ENCODE peak calls at places on chromosomes 3 and 15, in ten cellular contexts. One of them, this sample, is unnamed.

GRCh38 chr3:191366675-191367074 is 36.3 kb upstream of the UTS2B start:
- DNase-seq in spleen: no peak
- DNase-seq in HCT116: no peak
- DNase-seq in suprapubic skin: no peak
- DNase-seq in stomach: no peak
- DNase-seq in A549: no peak
- DNase-seq in heart left ventricle: no peak
- DNase-seq in IMR-90: peak; percentile 81
- DNase-seq in right lobe of liver: no peak
- DNase-seq in sigmoid colon: no peak
- DNase-seq in this sample: no peak

GRCh38 chr3:22959593-22959992 is 243.5 kb upstream of the UBE2E2 start:
- DNase-seq in spleen: no peak
- DNase-seq in sigmoid colon: no peak
- DNase-seq in A549: no peak
- DNase-seq in IMR-90: no peak
- DNase-seq in suprapubic skin: no peak
- DNase-seq in heart left ventricle: no peak
- DNase-seq in stomach: no peak
- DNase-seq in HCT116: no peak
- DNase-seq in right lobe of liver: no peak
- DNase-seq in this sample: no peak

GRCh38 chr3:185677146-185677829 is 91.2 kb downstream of the SENP2 start:
- DNase-seq in HCT116: peak; percentile 69
- DNase-seq in right lobe of liver: no peak
- DNase-seq in sigmoid colon: no peak
- DNase-seq in stomach: no peak
- DNase-seq in heart left ventricle: no peak
- DNase-seq in IMR-90: peak; percentile 77
- DNase-seq in A549: peak; percentile 62
- DNase-seq in spleen: no peak
- DNase-seq in suprapubic skin: no peak
- DNase-seq in this sample: no peak

GRCh38 chr3:78734048-78734637 is 1033.7 kb downstream of the ROBO1 start:
- DNase-seq in sigmoid colon: no peak
- DNase-seq in spleen: no peak
- DNase-seq in stomach: no peak
- DNase-seq in suprapubic skin: no peak
- DNase-seq in IMR-90: peak; percentile 83
- DNase-seq in HCT116: no peak
- DNase-seq in heart left ventricle: no peak
- DNase-seq in A549: no peak
- DNase-seq in right lobe of liver: no peak
- DNase-seq in this sample: no peak

GRCh38 chr3:197030379-197031314 is 1.0 kb upstream of the MELTF start:
- DNase-seq in spleen: no peak
- DNase-seq in heart left ventricle: no peak
- DNase-seq in sigmoid colon: no peak
- DNase-seq in right lobe of liver: no peak
- DNase-seq in HCT116: no peak
- DNase-seq in IMR-90: no peak
- DNase-seq in stomach: no peak
- DNase-seq in A549: no peak
- DNase-seq in suprapubic skin: no peak
- DNase-seq in this sample: no peak

GRCh38 chr15:68054658-68055223 is 626 bp downstream of the PIAS1 start:
- DNase-seq in stomach: peak; percentile 49
- DNase-seq in suprapubic skin: peak; percentile 88
- DNase-seq in sigmoid colon: peak; percentile 81
- DNase-seq in HCT116: no peak
- DNase-seq in IMR-90: peak; percentile 21
- DNase-seq in A549: peak; percentile 71
- DNase-seq in spleen: peak; percentile 92
- DNase-seq in right lobe of liver: peak; percentile 75
- DNase-seq in heart left ventricle: peak; percentile 66
- DNase-seq in this sample: peak; percentile 44

GRCh38 chr15:67807836-67808235 is 17.5 kb upstream of the SKOR1 start:
- DNase-seq in spleen: peak; percentile 36
- DNase-seq in sigmoid colon: peak; percentile 21
- DNase-seq in heart left ventricle: no peak
- DNase-seq in right lobe of liver: no peak
- DNase-seq in stomach: no peak
- DNase-seq in A549: no peak
- DNase-seq in suprapubic skin: peak; percentile 72
- DNase-seq in IMR-90: no peak
- DNase-seq in HCT116: no peak
- DNase-seq in this sample: no peak

GRCh38 chr3:48238506-48239085 is 2.3 kb upstream of the ZNF589 start:
- DNase-seq in A549: no peak
- DNase-seq in stomach: no peak
- DNase-seq in sigmoid colon: peak; percentile 45
- DNase-seq in heart left ventricle: no peak
- DNase-seq in right lobe of liver: no peak
- DNase-seq in suprapubic skin: peak; percentile 45
- DNase-seq in HCT116: no peak
- DNase-seq in spleen: no peak
- DNase-seq in IMR-90: no peak
- DNase-seq in this sample: no peak

GRCh38 chr15:65303687-65304392 is 637 bp upstream of the RNU5B-1 start:
- DNase-seq in A549: no peak
- DNase-seq in right lobe of liver: peak; percentile 73
- DNase-seq in HCT116: peak; percentile 44
- DNase-seq in stomach: peak; percentile 56
- DNase-seq in heart left ventricle: peak; percentile 40
- DNase-seq in sigmoid colon: peak; percentile 88
- DNase-seq in suprapubic skin: no peak
- DNase-seq in IMR-90: peak; percentile 43
- DNase-seq in spleen: peak; percentile 85
- DNase-seq in this sample: peak; percentile 54

GRCh38 chr3:119170821-119171220 is 2.6 kb upstream of the UPK1B start:
- DNase-seq in IMR-90: peak; percentile 42
- DNase-seq in HCT116: no peak
- DNase-seq in stomach: no peak
- DNase-seq in sigmoid colon: no peak
- DNase-seq in heart left ventricle: no peak
- DNase-seq in suprapubic skin: no peak
- DNase-seq in right lobe of liver: no peak
- DNase-seq in A549: no peak
- DNase-seq in spleen: no peak
- DNase-seq in this sample: no peak

GRCh38 chr3:140572334-140572733 is 105.5 kb upstream of the TRIM42 start:
- DNase-seq in A549: no peak
- DNase-seq in HCT116: no peak
- DNase-seq in IMR-90: no peak
- DNase-seq in stomach: no peak
- DNase-seq in sigmoid colon: no peak
- DNase-seq in suprapubic skin: no peak
- DNase-seq in heart left ventricle: no peak
- DNase-seq in right lobe of liver: no peak
- DNase-seq in spleen: no peak
- DNase-seq in this sample: no peak

GRCh38 chr3:119794971-119795612 is 13.2 kb downstream of the NR1I2 start:
- DNase-seq in IMR-90: no peak
- DNase-seq in sigmoid colon: no peak
- DNase-seq in spleen: no peak
- DNase-seq in suprapubic skin: peak; percentile 37
- DNase-seq in right lobe of liver: peak; percentile 94
- DNase-seq in A549: peak; percentile 76
- DNase-seq in stomach: peak; percentile 30
- DNase-seq in heart left ventricle: no peak
- DNase-seq in HCT116: peak; percentile 22
- DNase-seq in this sample: no peak

GRCh38 chr15:50137330-50137761 is 18.3 kb upstream of the ATP8B4 start:
- DNase-seq in A549: peak; percentile 77
- DNase-seq in IMR-90: peak; percentile 99
- DNase-seq in right lobe of liver: no peak
- DNase-seq in stomach: no peak
- DNase-seq in HCT116: peak; percentile 86
- DNase-seq in suprapubic skin: no peak
- DNase-seq in sigmoid colon: no peak
- DNase-seq in spleen: no peak
- DNase-seq in heart left ventricle: no peak
- DNase-seq in this sample: no peak

GRCh38 chr15:55741592-55742497 is 1.1 kb downstream of the PRTG start:
- DNase-seq in IMR-90: no peak
- DNase-seq in HCT116: no peak
- DNase-seq in right lobe of liver: no peak
- DNase-seq in A549: peak; percentile 48
- DNase-seq in suprapubic skin: no peak
- DNase-seq in heart left ventricle: peak; percentile 25
- DNase-seq in spleen: no peak
- DNase-seq in stomach: no peak
- DNase-seq in sigmoid colon: no peak
- DNase-seq in this sample: no peak

GRCh38 chr3:112654979-112655378 is 14.0 kb upstream of the CCDC80 start:
- DNase-seq in sigmoid colon: no peak
- DNase-seq in heart left ventricle: no peak
- DNase-seq in IMR-90: no peak
- DNase-seq in A549: no peak
- DNase-seq in stomach: no peak
- DNase-seq in right lobe of liver: no peak
- DNase-seq in spleen: no peak
- DNase-seq in suprapubic skin: no peak
- DNase-seq in HCT116: no peak
- DNase-seq in this sample: no peak

GRCh38 chr3:112653881-112654300 is 12.9 kb upstream of the CCDC80 start:
- DNase-seq in spleen: no peak
- DNase-seq in IMR-90: peak; percentile 98
- DNase-seq in heart left ventricle: peak; percentile 77
- DNase-seq in stomach: no peak
- DNase-seq in sigmoid colon: peak; percentile 83
- DNase-seq in right lobe of liver: no peak
- DNase-seq in suprapubic skin: no peak
- DNase-seq in HCT116: no peak
- DNase-seq in A549: peak; percentile 77
- DNase-seq in this sample: peak; percentile 44

GRCh38 chr3:112654492-112654891 is 13.5 kb upstream of the CCDC80 start:
- DNase-seq in heart left ventricle: no peak
- DNase-seq in suprapubic skin: no peak
- DNase-seq in IMR-90: peak; percentile 34
- DNase-seq in spleen: no peak
- DNase-seq in sigmoid colon: no peak
- DNase-seq in HCT116: no peak
- DNase-seq in stomach: no peak
- DNase-seq in right lobe of liver: no peak
- DNase-seq in A549: no peak
- DNase-seq in this sample: no peak

GRCh38 chr3:112651516-112651915 is 10.6 kb upstream of the CCDC80 start:
- DNase-seq in spleen: no peak
- DNase-seq in heart left ventricle: no peak
- DNase-seq in stomach: no peak
- DNase-seq in suprapubic skin: no peak
- DNase-seq in right lobe of liver: no peak
- DNase-seq in IMR-90: peak; percentile 55
- DNase-seq in sigmoid colon: no peak
- DNase-seq in A549: no peak
- DNase-seq in HCT116: no peak
- DNase-seq in this sample: no peak

GRCh38 chr3:112653209-112653871 is 12.4 kb upstream of the CCDC80 start:
- DNase-seq in stomach: no peak
- DNase-seq in A549: peak; percentile 92
- DNase-seq in HCT116: no peak
- DNase-seq in spleen: no peak
- DNase-seq in IMR-90: peak; percentile 98
- DNase-seq in heart left ventricle: peak; percentile 33
- DNase-seq in suprapubic skin: no peak
- DNase-seq in right lobe of liver: no peak
- DNase-seq in sigmoid colon: peak; percentile 68
- DNase-seq in this sample: no peak
- TF ChIP-seq POLR2A in stomach: no peak
- TF ChIP-seq POLR2A in A549: no peak
- TF ChIP-seq POLR2A in HCT116: no peak
- TF ChIP-seq POLR2A in spleen: no peak
- TF ChIP-seq POLR2A in IMR-90: peak; percentile 60
- TF ChIP-seq POLR2A in heart left ventricle: no peak
- TF ChIP-seq POLR2A in suprapubic skin: no peak
- TF ChIP-seq POLR2A in right lobe of liver: no peak
- TF ChIP-seq POLR2A in sigmoid colon: no peak
- TF ChIP-seq POLR2A in this sample: no peak

DNA sequence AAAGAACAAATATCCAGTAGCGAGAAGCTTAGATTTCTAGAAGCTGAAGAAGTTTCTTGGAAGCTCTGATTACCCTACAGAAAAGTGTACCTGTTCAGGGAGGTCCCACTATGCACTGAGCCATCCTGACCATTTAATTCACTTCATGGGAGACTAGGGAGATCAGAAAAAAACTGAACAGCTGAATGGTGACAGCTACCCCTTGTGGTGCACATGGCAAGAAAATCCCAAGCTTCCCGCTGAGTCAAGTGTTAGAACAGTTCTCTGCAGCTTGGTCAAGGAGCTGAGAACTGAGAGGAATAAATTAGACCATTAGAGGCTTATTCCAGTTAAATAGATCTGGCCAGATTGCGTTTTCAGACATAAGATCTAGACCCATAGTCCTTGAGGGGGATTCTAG is 197.2 kb upstream of the VEPH1 start:
- DNase-seq in IMR-90: peak; percentile 1
- DNase-seq in right lobe of liver: no peak
- DNase-seq in suprapubic skin: no peak
- DNase-seq in heart left ventricle: no peak
- DNase-seq in stomach: no peak
- DNase-seq in HCT116: peak; percentile 1
- DNase-seq in sigmoid colon: no peak
- DNase-seq in A549: no peak
- DNase-seq in spleen: no peak
- DNase-seq in this sample: no peak
- TF ChIP-seq CTCF in IMR-90: no peak
- TF ChIP-seq CTCF in right lobe of liver: no peak
- TF ChIP-seq CTCF in suprapubic skin: no peak
- TF ChIP-seq CTCF in heart left ventricle: no peak
- TF ChIP-seq CTCF in stomach: no peak
- TF ChIP-seq CTCF in HCT116: peak; percentile 8
- TF ChIP-seq CTCF in sigmoid colon: no peak
- TF ChIP-seq CTCF in A549: no peak
- TF ChIP-seq CTCF in spleen: no peak
- TF ChIP-seq CTCF in this sample: no peak

DNA sequence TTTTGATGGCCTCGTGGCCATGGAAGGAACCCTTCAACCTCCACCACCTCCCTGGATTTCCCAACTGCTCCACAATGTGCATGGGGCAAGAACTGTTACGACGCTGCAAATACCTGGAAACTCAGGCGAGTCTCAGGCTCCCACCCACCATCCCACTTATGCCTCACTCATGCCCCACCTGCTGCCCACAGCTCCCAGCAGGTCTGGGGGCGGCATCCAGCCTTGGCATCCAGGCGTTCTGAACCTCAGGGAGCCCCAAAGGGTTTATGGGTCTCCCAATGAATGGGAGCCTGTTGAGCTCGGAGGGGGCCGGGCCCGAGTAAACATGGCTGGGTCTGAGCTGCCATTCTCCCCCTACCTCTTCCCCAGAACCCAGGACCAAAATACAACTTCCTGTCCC is 2.0 kb upstream of the PTH1R start:
- DNase-seq in right lobe of liver: no peak
- DNase-seq in spleen: no peak
- DNase-seq in sigmoid colon: no peak
- DNase-seq in HCT116: no peak
- DNase-seq in heart left ventricle: no peak
- DNase-seq in stomach: no peak
- DNase-seq in suprapubic skin: no peak
- DNase-seq in IMR-90: no peak
- DNase-seq in A549: no peak
- DNase-seq in this sample: no peak
- H3K4me1 ChIP-seq in right lobe of liver: no peaks in the 10 kb centered on the region
- H3K4me1 ChIP-seq in spleen: peaks cover 4% of the 10 kb centered on the region
- H3K4me1 ChIP-seq in sigmoid colon: peaks cover 35% of the 10 kb centered on the region
- H3K4me1 ChIP-seq in HCT116: peaks cover 9% of the 10 kb centered on the region
- H3K4me1 ChIP-seq in heart left ventricle: peaks cover 38% of the 10 kb centered on the region
- H3K4me1 ChIP-seq in stomach: peaks cover 17% of the 10 kb centered on the region
- H3K4me1 ChIP-seq in suprapubic skin: peaks cover 22% of the 10 kb centered on the region
- H3K4me1 ChIP-seq in IMR-90: no peaks in the 10 kb centered on the region
- H3K4me1 ChIP-seq in A549: peaks cover 18% of the 10 kb centered on the region
- H3K4me1 ChIP-seq in this sample: peaks cover 20% of the 10 kb centered on the region

GRCh38 chr15:51494411-51495314 is 127.9 kb downstream of the DMXL2 start:
- DNase-seq in right lobe of liver: no peak
- DNase-seq in HCT116: no peak
- DNase-seq in heart left ventricle: no peak
- DNase-seq in suprapubic skin: no peak
- DNase-seq in sigmoid colon: no peak
- DNase-seq in stomach: no peak
- DNase-seq in spleen: no peak
- DNase-seq in IMR-90: peak; percentile 86
- DNase-seq in A549: no peak
- DNase-seq in this sample: no peak
- TF ChIP-seq POLR2A in right lobe of liver: no peak
- TF ChIP-seq POLR2A in HCT116: no peak
- TF ChIP-seq POLR2A in heart left ventricle: no peak
- TF ChIP-seq POLR2A in suprapubic skin: no peak
- TF ChIP-seq POLR2A in sigmoid colon: no peak
- TF ChIP-seq POLR2A in stomach: no peak
- TF ChIP-seq POLR2A in spleen: no peak
- TF ChIP-seq POLR2A in IMR-90: no peak
- TF ChIP-seq POLR2A in A549: no peak
- TF ChIP-seq POLR2A in this sample: no peak